ENCODE peak calls at places on chromosomes 4 and X, in nine cellular contexts. One of them, this sample, is unnamed.

GRCh38 chr4:92994727-92995126 is 691.0 kb downstream of the GRID2 start:
- DNase-seq in fibroblast of lung: no peak
- DNase-seq in DND-41: no peak
- DNase-seq in HepG2: no peak
- DNase-seq in IMR-90: no peak
- DNase-seq in cardiac muscle cell: no peak
- DNase-seq in breast epithelium: no peak
- DNase-seq in left lung: no peak
- DNase-seq in H9: no peak
- DNase-seq in this sample: no peak

GRCh38 chr4:92864176-92864575 is 560.4 kb downstream of the GRID2 start:
- DNase-seq in fibroblast of lung: no peak
- DNase-seq in DND-41: no peak
- DNase-seq in HepG2: no peak
- DNase-seq in IMR-90: no peak
- DNase-seq in cardiac muscle cell: no peak
- DNase-seq in breast epithelium: no peak
- DNase-seq in left lung: no peak
- DNase-seq in H9: no peak
- DNase-seq in this sample: no peak

GRCh38 chr4:53854991-53855885 is 209.2 kb downstream of the CHIC2 start:
- DNase-seq in fibroblast of lung: peak; percentile 61
- DNase-seq in DND-41: no peak
- DNase-seq in HepG2: no peak
- DNase-seq in IMR-90: peak; percentile 60
- DNase-seq in cardiac muscle cell: no peak
- DNase-seq in breast epithelium: no peak
- DNase-seq in left lung: no peak
- DNase-seq in H9: no peak
- DNase-seq in this sample: no peak

GRCh38 chr4:79882806-79883205 is 190.2 kb downstream of the ANTXR2 start:
- DNase-seq in fibroblast of lung: peak; percentile 54
- DNase-seq in DND-41: no peak
- DNase-seq in HepG2: no peak
- DNase-seq in IMR-90: no peak
- DNase-seq in cardiac muscle cell: no peak
- DNase-seq in breast epithelium: no peak
- DNase-seq in left lung: no peak
- DNase-seq in H9: no peak
- DNase-seq in this sample: no peak

GRCh38 chr4:15376594-15376993 is 51.2 kb upstream of the C1QTNF7 start:
- DNase-seq in fibroblast of lung: peak; percentile 45
- DNase-seq in DND-41: no peak
- DNase-seq in HepG2: peak; percentile 13
- DNase-seq in IMR-90: peak; percentile 42
- DNase-seq in cardiac muscle cell: no peak
- DNase-seq in breast epithelium: no peak
- DNase-seq in left lung: no peak
- DNase-seq in H9: no peak
- DNase-seq in this sample: no peak

GRCh38 chr4:85243857-85244256 is 231.1 kb upstream of the ARHGAP24 start:
- DNase-seq in fibroblast of lung: no peak
- DNase-seq in DND-41: no peak
- DNase-seq in HepG2: no peak
- DNase-seq in IMR-90: no peak
- DNase-seq in cardiac muscle cell: peak; percentile 5
- DNase-seq in breast epithelium: no peak
- DNase-seq in left lung: no peak
- DNase-seq in H9: peak; percentile 29
- DNase-seq in this sample: no peak

GRCh38 chr4:77465271-77465670 is 140.3 kb upstream of the CXCL13 start:
- DNase-seq in fibroblast of lung: peak; percentile 7
- DNase-seq in DND-41: no peak
- DNase-seq in HepG2: no peak
- DNase-seq in IMR-90: no peak
- DNase-seq in cardiac muscle cell: no peak
- DNase-seq in breast epithelium: peak; percentile 53
- DNase-seq in left lung: no peak
- DNase-seq in H9: peak; percentile 36
- DNase-seq in this sample: no peak

GRCh38 chrX:44975666-44976263 is 102.8 kb downstream of the KDM6A start:
- DNase-seq in fibroblast of lung: peak; percentile 35
- DNase-seq in DND-41: peak; percentile 8
- DNase-seq in HepG2: peak; percentile 50
- DNase-seq in IMR-90: peak; percentile 5
- DNase-seq in cardiac muscle cell: no peak
- DNase-seq in breast epithelium: no peak
- DNase-seq in left lung: no peak
- DNase-seq in H9: no peak
- DNase-seq in this sample: peak; percentile 55

GRCh38 chr4:150976478-150977118 is 38.5 kb downstream of the LRBA start:
- DNase-seq in fibroblast of lung: no peak
- DNase-seq in DND-41: no peak
- DNase-seq in HepG2: peak; percentile 53
- DNase-seq in IMR-90: no peak
- DNase-seq in cardiac muscle cell: peak; percentile 32
- DNase-seq in breast epithelium: no peak
- DNase-seq in left lung: no peak
- DNase-seq in H9: peak; percentile 52
- DNase-seq in this sample: no peak

GRCh38 chr4:15653864-15654391 is 1.2 kb downstream of the FBXL5 start:
- DNase-seq in fibroblast of lung: peak; percentile 74
- DNase-seq in DND-41: peak; percentile 31
- DNase-seq in HepG2: peak; percentile 31
- DNase-seq in IMR-90: peak; percentile 65
- DNase-seq in cardiac muscle cell: peak; percentile 42
- DNase-seq in breast epithelium: no peak
- DNase-seq in left lung: no peak
- DNase-seq in H9: no peak
- DNase-seq in this sample: peak; percentile 4

GRCh38 chr4:169823685-169824084 is 65.9 kb upstream of the HPF1 start:
- DNase-seq in fibroblast of lung: peak; percentile 64
- DNase-seq in DND-41: peak; percentile 51
- DNase-seq in HepG2: peak; percentile 21
- DNase-seq in IMR-90: peak; percentile 60
- DNase-seq in cardiac muscle cell: peak; percentile 85
- DNase-seq in breast epithelium: no peak
- DNase-seq in left lung: no peak
- DNase-seq in H9: peak; percentile 63
- DNase-seq in this sample: no peak

GRCh38 chr4:185227713-185228278 is 18.4 kb downstream of the SNX25 start:
- DNase-seq in fibroblast of lung: no peak
- DNase-seq in DND-41: no peak
- DNase-seq in HepG2: no peak
- DNase-seq in IMR-90: no peak
- DNase-seq in cardiac muscle cell: no peak
- DNase-seq in breast epithelium: no peak
- DNase-seq in left lung: no peak
- DNase-seq in H9: no peak
- DNase-seq in this sample: no peak

GRCh38 chr4:164012396-164013027 is 518.0 kb downstream of the TMA16 start:
- DNase-seq in fibroblast of lung: peak; percentile 34
- DNase-seq in DND-41: peak; percentile 16
- DNase-seq in HepG2: peak; percentile 28
- DNase-seq in IMR-90: no peak
- DNase-seq in cardiac muscle cell: peak; percentile 71
- DNase-seq in breast epithelium: no peak
- DNase-seq in left lung: no peak
- DNase-seq in H9: peak; percentile 71
- DNase-seq in this sample: no peak

GRCh38 chr4:119207051-119207450 is 5.5 kb upstream of the USP53 start:
- DNase-seq in fibroblast of lung: peak; percentile 74
- DNase-seq in DND-41: no peak
- DNase-seq in HepG2: no peak
- DNase-seq in IMR-90: peak; percentile 50
- DNase-seq in cardiac muscle cell: no peak
- DNase-seq in breast epithelium: no peak
- DNase-seq in left lung: no peak
- DNase-seq in H9: no peak
- DNase-seq in this sample: no peak

DNA sequence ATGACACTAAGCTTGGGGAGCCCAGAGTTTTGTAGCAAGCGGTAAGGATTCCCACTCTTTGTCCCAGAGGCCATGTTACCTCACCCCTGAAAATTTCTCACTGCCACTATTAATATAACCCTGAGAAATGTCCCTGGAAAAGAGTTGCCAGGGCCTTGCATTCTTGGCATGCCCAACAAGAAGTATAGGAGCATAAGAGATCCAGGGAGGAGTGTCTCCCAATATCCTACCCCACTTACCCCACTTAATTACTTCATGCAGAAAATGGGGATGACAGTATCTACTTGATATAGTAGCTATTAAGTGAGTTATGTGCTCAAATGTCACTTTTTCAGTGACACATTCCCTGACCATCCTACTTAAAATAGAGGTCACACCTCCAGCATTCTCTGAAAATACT is 120.5 kb upstream of the C1GALT1C1 start:
- DNase-seq in fibroblast of lung: no peak
- DNase-seq in DND-41: no peak
- DNase-seq in HepG2: no peak
- DNase-seq in IMR-90: no peak
- DNase-seq in cardiac muscle cell: no peak
- DNase-seq in breast epithelium: no peak
- DNase-seq in left lung: no peak
- DNase-seq in H9: no peak
- DNase-seq in this sample: no peak
- H3K4me1 ChIP-seq in fibroblast of lung: no peaks in the 10 kb centered on the region
- H3K4me1 ChIP-seq in DND-41: peaks cover 49% of the 10 kb centered on the region
- H3K4me1 ChIP-seq in HepG2: peaks cover 99% of the 10 kb centered on the region
- H3K4me1 ChIP-seq in IMR-90: no peaks in the 10 kb centered on the region
- H3K4me1 ChIP-seq in cardiac muscle cell: no peaks in the 10 kb centered on the region
- H3K4me1 ChIP-seq in breast epithelium: no peaks in the 10 kb centered on the region
- H3K4me1 ChIP-seq in left lung: no peaks in the 10 kb centered on the region
- H3K4me1 ChIP-seq in H9: no peaks in the 10 kb centered on the region
- H3K4me1 ChIP-seq in this sample: peaks cover 4% of the 10 kb centered on the region

GRCh38 chr4:7661846-7662506 is 227.2 kb upstream of the PSAPL1 start:
- DNase-seq in fibroblast of lung: no peak
- DNase-seq in DND-41: no peak
- DNase-seq in HepG2: no peak
- DNase-seq in IMR-90: no peak
- DNase-seq in cardiac muscle cell: no peak
- DNase-seq in breast epithelium: no peak
- DNase-seq in left lung: no peak
- DNase-seq in H9: no peak
- DNase-seq in this sample: no peak

GRCh38 chr4:7661066-7661748 is 226.5 kb upstream of the PSAPL1 start:
- DNase-seq in fibroblast of lung: no peak
- DNase-seq in DND-41: no peak
- DNase-seq in HepG2: no peak
- DNase-seq in IMR-90: no peak
- DNase-seq in cardiac muscle cell: no peak
- DNase-seq in breast epithelium: no peak
- DNase-seq in left lung: no peak
- DNase-seq in H9: no peak
- DNase-seq in this sample: no peak

GRCh38 chr4:7663075-7663541 is 228.4 kb upstream of the PSAPL1 start:
- DNase-seq in fibroblast of lung: no peak
- DNase-seq in DND-41: no peak
- DNase-seq in HepG2: no peak
- DNase-seq in IMR-90: no peak
- DNase-seq in cardiac muscle cell: no peak
- DNase-seq in breast epithelium: no peak
- DNase-seq in left lung: no peak
- DNase-seq in H9: no peak
- DNase-seq in this sample: no peak

GRCh38 chr4:7664106-7664505 is 229.4 kb upstream of the PSAPL1 start:
- DNase-seq in fibroblast of lung: no peak
- DNase-seq in DND-41: no peak
- DNase-seq in HepG2: no peak
- DNase-seq in IMR-90: no peak
- DNase-seq in cardiac muscle cell: no peak
- DNase-seq in breast epithelium: no peak
- DNase-seq in left lung: no peak
- DNase-seq in H9: no peak
- DNase-seq in this sample: no peak

DNA sequence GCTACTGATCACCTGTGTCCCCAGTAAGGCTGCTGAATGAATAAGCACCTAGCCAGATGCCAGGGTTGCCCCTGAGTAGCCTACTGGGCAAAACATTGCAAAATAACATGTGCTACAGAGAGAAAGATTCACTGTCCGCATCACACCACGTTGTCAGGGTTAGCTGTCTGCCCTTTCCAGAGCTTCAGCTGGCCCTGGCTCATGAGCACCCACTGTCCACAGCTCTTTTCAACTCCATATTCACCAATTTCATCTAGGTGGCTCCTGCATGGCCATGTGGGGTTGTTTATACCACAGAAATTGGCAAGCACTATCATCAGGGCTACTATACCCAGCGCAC is 227.7 kb upstream of the PSAPL1 start:
- DNase-seq in fibroblast of lung: no peak
- DNase-seq in DND-41: no peak
- DNase-seq in HepG2: no peak
- DNase-seq in IMR-90: no peak
- DNase-seq in cardiac muscle cell: no peak
- DNase-seq in breast epithelium: no peak
- DNase-seq in left lung: no peak
- DNase-seq in H9: no peak
- DNase-seq in this sample: no peak
- H3K27ac ChIP-seq in fibroblast of lung: no peak overlapping the region
- H3K27ac ChIP-seq in DND-41: no peak overlapping the region
- H3K27ac ChIP-seq in HepG2: no peak overlapping the region
- H3K27ac ChIP-seq in IMR-90: no peak overlapping the region
- H3K27ac ChIP-seq in cardiac muscle cell: no peak overlapping the region
- H3K27ac ChIP-seq in breast epithelium: no peak overlapping the region
- H3K27ac ChIP-seq in left lung: no peak overlapping the region
- H3K27ac ChIP-seq in H9: no peak overlapping the region
- H3K27ac ChIP-seq in this sample: no peak overlapping the region

DNA sequence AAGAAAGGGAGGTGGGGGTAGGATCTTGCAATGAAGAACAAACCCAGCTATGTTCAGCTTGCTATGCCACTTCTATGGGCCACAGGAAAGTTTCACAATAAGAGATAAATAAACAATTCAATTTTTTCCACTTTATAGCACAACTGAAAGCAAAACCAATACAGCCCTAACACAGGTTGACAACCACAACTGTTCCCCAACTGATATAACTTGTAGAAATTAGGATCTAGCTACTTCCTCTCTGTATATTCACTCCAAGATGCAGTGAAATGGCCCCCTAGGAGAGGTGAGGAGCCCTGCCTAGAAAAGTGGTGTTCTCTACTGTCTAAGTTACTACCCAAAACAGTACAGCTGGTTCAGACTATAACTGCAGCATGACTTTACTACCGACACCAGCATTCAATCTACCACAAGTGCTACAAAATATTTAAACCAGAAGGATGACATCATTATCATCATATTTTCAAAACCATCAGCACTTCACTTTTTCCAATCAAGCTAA is 77.0 kb downstream of the FBXW7 start:
- DNase-seq in fibroblast of lung: peak; percentile 10
- DNase-seq in DND-41: peak; percentile 13
- DNase-seq in HepG2: peak; percentile 10
- DNase-seq in IMR-90: peak; percentile 16
- DNase-seq in cardiac muscle cell: no peak
- DNase-seq in breast epithelium: no peak
- DNase-seq in left lung: no peak
- DNase-seq in H9: no peak
- DNase-seq in this sample: peak; percentile 28
- H3K4me1 ChIP-seq in fibroblast of lung: no peaks in the 10 kb centered on the region
- H3K4me1 ChIP-seq in DND-41: peaks cover 40% of the 10 kb centered on the region
- H3K4me1 ChIP-seq in HepG2: peaks cover 46% of the 10 kb centered on the region
- H3K4me1 ChIP-seq in IMR-90: peaks cover 9% of the 10 kb centered on the region
- H3K4me1 ChIP-seq in cardiac muscle cell: no peaks in the 10 kb centered on the region
- H3K4me1 ChIP-seq in breast epithelium: no peaks in the 10 kb centered on the region
- H3K4me1 ChIP-seq in left lung: no peaks in the 10 kb centered on the region
- H3K4me1 ChIP-seq in H9: no peaks in the 10 kb centered on the region
- H3K4me1 ChIP-seq in this sample: peaks cover 25% of the 10 kb centered on the region

GRCh38 chrX:100928660-100929613 is at the start of gene XKRX:
- DNase-seq in fibroblast of lung: peak; percentile 18
- DNase-seq in DND-41: no peak
- DNase-seq in HepG2: no peak
- DNase-seq in IMR-90: no peak
- DNase-seq in cardiac muscle cell: peak; percentile 52
- DNase-seq in breast epithelium: peak; percentile 47
- DNase-seq in left lung: peak; percentile 82
- DNase-seq in H9: peak; percentile 85
- DNase-seq in this sample: peak; percentile 38
- H3K27ac ChIP-seq in fibroblast of lung: no peak within 1 kb of the TSS
- H3K27ac ChIP-seq in DND-41: no peak within 1 kb of the TSS
- H3K27ac ChIP-seq in HepG2: no peak within 1 kb of the TSS
- H3K27ac ChIP-seq in IMR-90: no peak within 1 kb of the TSS
- H3K27ac ChIP-seq in cardiac muscle cell: no peak within 1 kb of the TSS
- H3K27ac ChIP-seq in breast epithelium: no peak within 1 kb of the TSS
- H3K27ac ChIP-seq in left lung: no peak within 1 kb of the TSS
- H3K27ac ChIP-seq in H9: no peak within 1 kb of the TSS
- H3K27ac ChIP-seq in this sample: no peak within 1 kb of the TSS